ENCODE peak calls at places on chromosomes 7 and 10, in seven cellular contexts. I, V, L, B, M, Q and W are unnamed samples.
A peak's percentile ranks its signal among the peaks of the same experiment; 100 is the strongest.

GRCh38 chr7:36285276-36285675 is 104.4 kb upstream of the ANLN start:
- DNase-seq in Q (no peak), I (peak; percentile 65), B (no peak), L (no peak), M (no peak), V (no peak), W (no peak)

GRCh38 chr7:7693881-7694280 is 24.5 kb downstream of the RPA3 start:
- DNase-seq in L (no peak), Q (no peak), I (no peak), V (no peak), B (no peak), M (no peak), W (no peak)

GRCh38 chr7:153934629-153935028 is 117.6 kb upstream of the DPP6 start:
- DNase-seq in Q (no peak), I (no peak), L (no peak), V (no peak), B (no peak), M (peak; percentile 28), W (no peak)

GRCh38 chr7:375901-376305 is 85.9 kb downstream of the FOXL3 start:
- DNase-seq in L (no peak), V (no peak), I (no peak), M (no peak), Q (no peak), B (no peak), W (peak; percentile 36)

GRCh38 chr10:46033602-46034011 is 3.2 kb upstream of the NCOA4 start:
- DNase-seq in B (no peak), I (no peak), L (no peak), V (no peak), M (peak; percentile 34), Q (no peak), W (no peak)

GRCh38 chr7:132130497-132130896 is 445.8 kb downstream of the PLXNA4 start:
- DNase-seq in I (no peak), Q (no peak), M (no peak), B (no peak), V (no peak), L (no peak), W (no peak)

GRCh38 chr7:69934475-69934903 is 336.2 kb downstream of the AUTS2 start:
- DNase-seq in I (no peak), V (no peak), M (peak; percentile 95), B (peak; percentile 14), Q (no peak), L (no peak), W (no peak)

GRCh38 chr10:5574642-5575131 is 49.9 kb downstream of the CALML3 start:
- DNase-seq in V (no peak), M (no peak), Q (no peak), L (no peak), B (no peak), I (peak; percentile 47), W (peak; percentile 90)

GRCh38 chr10:114400091-114400490 is 4.2 kb downstream of the AFAP1L2 start:
- DNase-seq in V (no peak), M (no peak), Q (no peak), I (no peak), L (no peak), B (no peak), W (no peak)

GRCh38 chr7:13327669-13328068 is 640.2 kb downstream of the ARL4A start:
- DNase-seq in Q (no peak), I (no peak), B (no peak), V (no peak), M (peak; percentile 23), L (no peak), W (no peak)

GRCh38 chr10:21831986-21832735 is 171.4 kb downstream of the DNAJC1 start:
- DNase-seq in B (no peak), I (no peak), Q (no peak), V (no peak), L (no peak), M (no peak), W (no peak)

GRCh38 chr10:124109261-124109660 is 15.9 kb upstream of the CHST15 start:
- DNase-seq in B (no peak), V (no peak), Q (no peak), L (no peak), M (no peak), I (no peak), W (no peak)

GRCh38 chr7:47400741-47401206 is 181.1 kb downstream of the TNS3 start:
- DNase-seq in B (no peak), I (peak; percentile 34), M (no peak), L (no peak), Q (no peak), V (no peak), W (peak; percentile 39)

GRCh38 chr7:152355474-152356057 is 80.2 kb downstream of the KMT2C start:
- DNase-seq in L (no peak), I (no peak), B (no peak), Q (no peak), V (no peak), M (no peak), W (no peak)

GRCh38 chr10:121860810-121861209 is 67.0 kb downstream of the ATE1 start:
- DNase-seq in B (no peak), Q (no peak), M (no peak), I (no peak), V (no peak), L (no peak), W (no peak)

GRCh38 chr10:113333313-113333712 is 219.5 kb upstream of the HABP2 start:
- DNase-seq in B (no peak), V (no peak), M (no peak), I (no peak), Q (no peak), L (no peak), W (no peak)

GRCh38 chr7:78379148-78379547 is 580.6 kb downstream of the PHTF2 start:
- DNase-seq in M (no peak), Q (no peak), L (no peak), I (no peak), B (no peak), V (no peak), W (no peak)

GRCh38 chr7:105439174-105439893 is 50.6 kb upstream of the SRPK2 start:
- DNase-seq in Q (no peak), M (peak; percentile 77), B (no peak), V (no peak), I (no peak), L (no peak), W (no peak)

GRCh38 chr7:17710312-17710711 is 230.0 kb downstream of the SNX13 start:
- DNase-seq in L (no peak), I (no peak), M (no peak), Q (no peak), V (no peak), B (no peak), W (no peak)

GRCh38 chr10:62244785-62245595 is 23.7 kb downstream of the RTKN2 start:
- DNase-seq in V (peak; percentile 47), Q (no peak), L (no peak), B (no peak), I (no peak), M (peak; percentile 38), W (no peak)

GRCh38 chr10:103870503-103870902 is 15.1 kb upstream of the SH3PXD2A start:
- DNase-seq in I (peak; percentile 58), L (no peak), V (no peak), Q (no peak), M (no peak), B (no peak), W (no peak)

GRCh38 chr7:110090113-110090820 is 1000.7 kb upstream of the LRRN3 start:
- DNase-seq in L (no peak), I (no peak), M (no peak), V (no peak), Q (no peak), B (no peak), W (no peak)

GRCh38 chr10:58588673-58589265 is 76.1 kb downstream of the BICC1 start:
- DNase-seq in Q (no peak), L (peak; percentile 29), B (no peak), M (no peak), V (peak; percentile 17), I (peak; percentile 64), W (peak; percentile 49)

GRCh38 chr10:131983780-131984179 is 2.1 kb upstream of the BNIP3 start:
- DNase-seq in V (no peak), L (no peak), I (no peak), B (no peak), Q (no peak), M (no peak), W (no peak)

GRCh38 chr7:108802639-108803038 is 233.0 kb downstream of the DNAJB9 start:
- DNase-seq in M (no peak), B (no peak), V (no peak), Q (no peak), I (no peak), L (no peak), W (no peak)

GRCh38 chr10:88538038-88538437 is 45.1 kb downstream of the RNLS start:
- DNase-seq in L (no peak), M (no peak), I (no peak), V (no peak), B (no peak), Q (no peak), W (no peak)

GRCh38 chr7:90841759-90842429 is 245.8 kb downstream of the CDK14 start:
- DNase-seq in I (no peak), M (no peak), L (no peak), B (no peak), V (no peak), Q (no peak), W (no peak)

GRCh38 chr10:123614888-123615287 is 51.3 kb upstream of the GPR26 start:
- DNase-seq in Q (peak; percentile 2), L (peak; percentile 70), V (peak; percentile 44), I (peak; percentile 62), M (no peak), B (no peak), W (peak; percentile 58)

GRCh38 chr10:133396035-133396624 is 2.2 kb downstream of the MTG1 start:
- DNase-seq in B (no peak), L (no peak), V (peak; percentile 13), Q (no peak), M (no peak), I (no peak), W (peak; percentile 13)

GRCh38 chr10:44390585-44391072 is 5.7 kb upstream of the CXCL12 start:
- DNase-seq in L (no peak), M (no peak), I (no peak), B (no peak), Q (no peak), V (no peak), W (peak; percentile 70)

GRCh38 chr10:59985639-59986038 is 79.3 kb upstream of the CCDC6 start:
- DNase-seq in Q (no peak), M (no peak), I (no peak), V (no peak), L (no peak), B (no peak), W (no peak)

GRCh38 chr7:12031638-12032037 is 179.5 kb upstream of the TMEM106B start:
- DNase-seq in V (no peak), B (no peak), I (no peak), L (no peak), Q (no peak), M (no peak), W (no peak)

GRCh38 chr10:127556911-127557310 is 7.8 kb downstream of the NPS start:
- DNase-seq in M (no peak), V (no peak), B (no peak), Q (no peak), L (no peak), I (no peak), W (no peak)

GRCh38 chr10:12993595-12993994 is 7.9 kb downstream of the CCDC3 start:
- DNase-seq in Q (no peak), B (no peak), I (no peak), L (no peak), M (no peak), V (no peak), W (no peak)

GRCh38 chr7:140646931-140647647 is 6.5 kb upstream of the DENND2A start:
- DNase-seq in V (no peak), Q (no peak), M (peak; percentile 57), B (peak; percentile 51), I (peak; percentile 44), L (peak; percentile 39), W (no peak)